ENCODE peak calls at places on chromosomes 16 and 17, in nine cellular contexts. L is HepG2, X is cardiac muscle cell, W is AG10803, S is dorsolateral prefrontal cortex, K is OCI-LY7, I is B cell, B is endodermal cell, R is stomach. Z is an unnamed sample.

GRCh38 chr16:66661210-66661560 is 35.4 kb downstream of the CMTM4 start:
- DNase-seq in R (no peak), L (no peak), K (no peak), B (no peak), S (no peak), W (no peak), X (no peak), I (no peak), Z (no peak)

GRCh38 chr16:25606069-25606468 is 85.7 kb upstream of the HS3ST4 start:
- DNase-seq in X (no peak), I (no peak), S (no peak), B (no peak), K (no peak), R (no peak), W (no peak), L (no peak), Z (no peak)

GRCh38 chr17:5592382-5592781 is 8.1 kb upstream of the NLRP1 start:
- DNase-seq in L (peak), K (peak), B (peak), S (no peak), W (peak), R (no peak), X (peak), I (peak), Z (no peak)

GRCh38 chr16:46789075-46789474 is 40.9 kb upstream of the MYLK3 start:
- DNase-seq in K (no peak), L (peak), B (no peak), S (no peak), I (no peak), W (no peak), R (no peak), X (no peak), Z (no peak)

GRCh38 chr17:17346428-17347233 is 43.5 kb downstream of the NT5M start:
- DNase-seq in I (peak), B (peak), L (no peak), R (peak), X (no peak), K (no peak), S (no peak), W (no peak), Z (no peak)

GRCh38 chr17:9252525-9252924 is 231.2 kb downstream of the NTN1 start:
- DNase-seq in R (no peak), B (no peak), L (no peak), W (no peak), S (no peak), X (no peak), K (no peak), I (no peak), Z (no peak)

GRCh38 chr16:3651461-3652372 is 2.8 kb upstream of the DNASE1 start:
- DNase-seq in W (no peak), I (peak), R (peak), K (no peak), B (no peak), L (no peak), X (no peak), S (peak), Z (no peak)

GRCh38 chr17:17089796-17090641 is 47.8 kb downstream of the MPRIP start:
- DNase-seq in W (no peak), B (no peak), K (no peak), X (no peak), R (no peak), L (no peak), I (no peak), S (peak), Z (no peak)

GRCh38 chr16:82899731-82900454 is 273.1 kb downstream of the CDH13 start:
- DNase-seq in L (no peak), K (no peak), R (no peak), B (no peak), X (no peak), W (peak), S (no peak), I (no peak), Z (no peak)

GRCh38 chr16:3004319-3004718 is 8.4 kb upstream of the CLDN9 start:
- DNase-seq in W (no peak), L (no peak), K (no peak), X (no peak), B (no peak), I (no peak), R (no peak), S (no peak), Z (peak)

GRCh38 chr17:61591018-61591417 is at the start of gene NACA2:
- DNase-seq in I (no peak), W (no peak), X (no peak), L (no peak), B (no peak), K (no peak), R (no peak), S (no peak), Z (no peak)

GRCh38 chr17:48791128-48792032 is 25.6 kb downstream of the TTLL6 start:
- DNase-seq in I (no peak), S (peak), K (peak), X (peak), B (peak), L (peak), R (peak), W (peak), Z (peak)

GRCh38 chr16:12311887-12312286 is 335.4 kb downstream of the SNX29 start:
- DNase-seq in K (peak), X (no peak), B (peak), S (no peak), R (no peak), L (no peak), W (no peak), I (no peak), Z (no peak)

GRCh38 chr17:48548687-48549621 is 4.0 kb upstream of the HOXB2 start:
- DNase-seq in X (no peak), R (no peak), I (no peak), B (no peak), K (no peak), L (no peak), W (no peak), S (no peak), Z (no peak)

GRCh38 chr16:73215482-73216377 is 167.8 kb upstream of the ZFHX3 start:
- DNase-seq in S (no peak), K (no peak), W (no peak), I (no peak), L (no peak), R (no peak), B (no peak), X (peak), Z (no peak)

GRCh38 chr16:86531193-86531550 is 20.8 kb downstream of the FOXF1 start:
- DNase-seq in K (no peak), R (no peak), B (peak), L (no peak), W (no peak), X (peak), I (no peak), S (peak), Z (no peak)

GRCh38 chr16:23768581-23768980 is 13.8 kb downstream of the CHP2 start:
- DNase-seq in I (no peak), R (no peak), L (no peak), K (no peak), X (no peak), B (peak), S (no peak), W (no peak), Z (no peak)

GRCh38 chr17:72392056-72393010 is 271.5 kb downstream of the SOX9 start:
- DNase-seq in R (no peak), L (no peak), X (peak), K (peak), B (no peak), S (no peak), W (peak), I (no peak), Z (peak)

GRCh38 chr17:17782425-17783120 is 54.2 kb downstream of the SREBF1 start:
- DNase-seq in I (no peak), B (peak), X (peak), L (no peak), K (peak), S (no peak), W (no peak), R (peak), Z (peak)

GRCh38 chr16:4795828-4796572 is 831 bp downstream of the SMIM22 start:
- DNase-seq in K (no peak), S (no peak), B (no peak), L (no peak), W (no peak), I (no peak), X (no peak), R (no peak), Z (no peak)

GRCh38 chr16:22189473-22190168 is 16.5 kb upstream of the EEF2K start:
- DNase-seq in K (peak), L (no peak), I (peak), B (peak), X (peak), W (peak), S (no peak), R (peak), Z (peak)

DNA sequence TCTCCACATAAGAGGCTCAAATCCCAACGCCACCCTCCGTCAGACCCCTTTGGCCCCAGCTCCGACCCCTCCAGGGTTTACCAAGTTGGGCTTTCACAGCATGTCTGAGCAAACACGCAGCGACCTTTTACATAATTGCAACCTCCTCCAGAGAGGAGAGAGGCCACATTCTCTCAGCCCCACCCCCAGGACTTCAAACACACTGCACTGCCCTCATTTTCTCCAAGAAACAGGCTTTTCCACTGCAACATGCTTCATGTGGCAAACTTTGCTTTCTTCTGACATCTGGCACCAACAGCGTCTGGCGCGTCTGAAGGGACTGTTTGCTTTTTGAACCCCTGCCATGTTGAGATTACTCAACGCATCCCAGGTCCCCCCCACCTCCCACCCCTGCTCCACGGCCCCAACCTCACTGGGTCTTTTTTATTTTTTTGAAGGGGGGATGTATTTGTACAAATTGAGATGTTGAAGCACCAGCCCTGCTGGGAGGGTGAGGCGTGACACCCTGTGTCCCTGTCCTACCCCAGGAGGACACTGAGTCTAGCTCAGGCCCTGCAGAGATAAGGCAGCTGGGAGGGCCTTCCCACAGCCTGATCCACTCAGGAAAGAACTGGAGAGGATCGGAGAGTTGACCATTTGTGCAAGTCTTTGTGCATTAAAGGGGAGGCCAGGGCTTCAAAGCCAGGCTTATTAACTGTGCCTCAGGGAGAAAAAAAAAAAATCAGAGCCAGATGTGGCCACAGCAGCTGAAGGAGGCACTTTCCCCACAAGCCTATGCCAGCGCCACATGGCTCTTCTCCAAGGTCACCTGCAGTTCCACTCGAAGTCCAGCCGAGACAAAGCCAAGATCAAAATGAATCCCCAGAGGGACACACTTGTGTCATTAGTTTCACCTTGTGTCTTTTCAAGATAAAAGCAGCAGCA is 29.7 kb downstream of the AXIN2 start:
- DNase-seq in I (no peak), B (peak), W (peak), S (no peak), X (peak), K (no peak), L (no peak), R (peak), Z (peak)
- TF ChIP-seq CTCF in I (no peak), B (peak), W (peak), S (no peak), X (peak), K (no peak), L (no peak), R (no peak), Z (peak)

DNA sequence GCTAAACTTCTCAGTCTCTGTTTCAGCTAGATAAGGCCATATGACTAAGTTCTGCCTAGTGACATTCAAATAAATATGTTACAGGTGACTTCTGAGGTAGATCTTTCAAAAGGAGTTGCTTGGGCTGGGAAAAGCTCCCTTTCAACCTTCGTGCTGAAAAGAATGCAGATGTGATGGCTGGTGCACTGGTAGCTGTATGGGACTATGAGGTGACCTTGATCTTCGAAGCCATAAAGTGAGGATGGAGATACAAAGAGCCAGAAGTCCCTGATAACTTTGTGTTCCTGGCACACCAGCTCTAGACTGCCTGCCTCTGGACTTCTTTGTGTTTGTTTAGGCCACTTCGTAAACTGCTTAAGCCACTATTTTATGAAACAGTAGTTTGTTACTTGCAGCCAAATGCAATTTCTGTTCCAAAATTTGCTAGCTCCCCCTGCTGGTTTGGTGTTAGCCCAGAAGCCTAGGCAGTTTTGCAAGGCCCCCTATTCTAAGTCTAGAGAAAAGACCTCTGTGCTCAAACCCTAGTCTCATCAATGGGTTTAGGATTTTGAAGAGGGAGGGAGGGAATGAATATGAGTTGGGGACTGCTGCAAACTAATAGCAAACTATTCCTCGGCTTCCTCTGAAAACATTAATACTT is 23.3 kb upstream of the ERCC4 start:
- DNase-seq in B (peak), K (peak), W (no peak), S (no peak), L (peak), I (no peak), R (no peak), X (peak), Z (no peak)
- TF ChIP-seq CTCF in B (peak), K (peak), W (peak), S (no peak), L (peak), I (no peak), R (no peak), X (peak), Z (no peak)

GRCh38 chr17:74758846-74759163 is 10.4 kb downstream of the NHERF1 start:
- DNase-seq in K (no peak), B (no peak), W (peak), S (no peak), X (no peak), L (no peak), I (peak), R (no peak), Z (no peak)
- TF ChIP-seq CTCF in K (no peak), B (no peak), W (no peak), S (no peak), X (no peak), L (no peak), I (no peak), R (no peak), Z (no peak)

GRCh38 chr17:81701288-81702071 is 1.7 kb upstream of the MRPL12 start:
- DNase-seq in K (peak), W (no peak), R (no peak), I (no peak), S (no peak), L (no peak), X (no peak), B (no peak), Z (no peak)
- TF ChIP-seq CTCF in K (peak), W (no peak), R (no peak), I (no peak), S (no peak), L (peak), X (no peak), B (peak), Z (no peak)

GRCh38 chr17:82031885-82032627 is 578 bp downstream of the RAC3 start:
- DNase-seq in S (no peak), B (peak), W (no peak), I (peak), K (peak), X (no peak), L (no peak), R (peak), Z (no peak)
- TF ChIP-seq CTCF in S (no peak), B (no peak), W (no peak), I (no peak), K (no peak), X (no peak), L (no peak), R (no peak), Z (no peak)

GRCh38 chr16:63684702-63685101 is 1437.2 kb downstream of the CDH11 start:
- DNase-seq in S (no peak), B (peak), R (no peak), W (no peak), L (no peak), K (no peak), I (no peak), X (no peak), Z (no peak)
- TF ChIP-seq CTCF in S (no peak), B (peak), R (no peak), W (no peak), L (no peak), K (no peak), I (no peak), X (no peak), Z (no peak)

GRCh38 chr17:80719449-80719848 is 174.8 kb downstream of the RPTOR start:
- DNase-seq in X (no peak), S (no peak), L (no peak), W (no peak), K (no peak), I (no peak), B (no peak), R (no peak), Z (no peak)

GRCh38 chr17:80716986-80717385 is 172.3 kb downstream of the RPTOR start:
- DNase-seq in X (no peak), B (no peak), I (no peak), S (no peak), K (no peak), L (no peak), R (no peak), W (peak), Z (no peak)

GRCh38 chr17:80720624-80721577 is 176.3 kb downstream of the RPTOR start:
- DNase-seq in B (no peak), I (no peak), R (peak), X (peak), K (peak), S (no peak), L (no peak), W (peak), Z (peak)

GRCh38 chr17:80717661-80718060 is 173.0 kb downstream of the RPTOR start:
- DNase-seq in K (no peak), B (no peak), R (no peak), S (no peak), W (no peak), X (no peak), L (no peak), I (no peak), Z (no peak)

DNA sequence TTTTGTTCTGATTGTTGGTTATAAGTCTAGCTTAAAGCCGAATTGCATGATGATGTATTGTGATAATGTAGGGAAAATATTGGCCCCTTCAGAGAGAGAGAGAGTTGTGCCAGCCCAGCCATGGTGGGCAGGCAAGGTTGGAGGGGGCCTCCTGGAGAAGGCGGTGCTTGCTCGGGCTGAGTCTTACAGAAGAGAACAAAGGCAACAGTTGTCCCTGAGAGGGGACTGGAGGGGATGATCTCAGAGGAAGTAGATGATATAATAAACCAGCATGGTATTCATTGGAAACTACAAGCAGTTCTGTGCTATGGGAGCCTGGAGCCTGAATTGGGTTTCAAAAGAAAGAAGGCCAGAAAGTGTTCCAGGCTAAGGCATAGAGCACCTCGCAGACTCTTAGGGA is 173.8 kb downstream of the RPTOR start:
- DNase-seq in R (no peak), I (no peak), L (peak), W (no peak), K (no peak), B (no peak), S (no peak), X (no peak), Z (no peak)
- TF ChIP-seq CTCF in R (no peak), I (no peak), L (no peak), W (no peak), K (no peak), B (no peak), S (no peak), X (no peak), Z (no peak)

DNA sequence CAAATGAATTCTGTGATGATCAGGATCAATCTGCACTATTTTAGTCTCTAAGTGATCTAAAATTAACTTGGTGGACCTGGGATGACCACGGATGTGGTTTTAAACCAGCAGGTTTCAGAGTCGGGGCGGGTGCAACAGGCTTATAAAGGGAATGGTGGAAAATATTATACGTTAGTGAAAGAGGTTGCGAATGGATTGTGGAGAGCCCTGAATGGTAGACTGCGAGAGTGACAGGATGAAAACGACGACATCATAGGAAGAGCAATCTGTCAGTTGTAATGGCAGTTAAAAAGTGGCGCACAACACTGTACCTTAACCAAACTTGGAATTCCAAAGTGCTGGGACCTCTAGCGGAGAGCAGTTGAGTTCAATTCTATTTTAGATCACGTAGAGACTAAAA is 1.2 kb upstream of the CYB5B start:
- DNase-seq in I (no peak), L (no peak), B (no peak), K (no peak), X (no peak), R (no peak), W (no peak), S (no peak), Z (no peak)
- TF ChIP-seq CTCF in I (no peak), L (no peak), B (no peak), K (no peak), X (no peak), R (no peak), W (no peak), S (no peak), Z (no peak)

DNA sequence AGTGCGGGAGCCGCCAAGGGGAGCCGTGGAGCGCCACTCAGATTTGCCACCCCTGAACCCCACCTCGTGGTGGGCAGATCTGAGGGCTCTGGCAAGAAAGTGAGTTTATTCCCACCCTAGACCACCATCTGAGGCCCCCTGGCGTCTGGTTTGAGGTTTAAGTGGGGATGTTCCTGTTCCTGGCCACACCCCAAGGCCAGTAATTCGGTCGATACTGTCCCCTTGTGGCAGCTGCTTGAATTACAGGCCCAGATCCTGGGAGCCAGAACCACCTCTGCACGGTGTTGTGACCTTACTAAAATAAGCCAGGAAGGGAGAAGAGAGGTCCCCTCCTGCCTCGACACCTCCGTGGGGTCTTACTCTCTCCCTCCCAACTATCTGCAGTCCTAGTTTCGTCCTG is 3.3 kb upstream of the LAT start:
- DNase-seq in R (no peak), S (no peak), B (peak), X (no peak), W (no peak), L (peak), K (peak), I (no peak), Z (peak)
- TF ChIP-seq CTCF in R (no peak), S (no peak), B (peak), X (peak), W (peak), L (peak), K (peak), I (peak), Z (peak)

Z was measured in nephron progenitor cell.